ENCODE peak calls at places on chromosomes 12 and 14, in four cellular contexts. X is pancreas; I is CD8-positive, alpha-beta T cell; U is stimulated activated naive CD8-positive, alpha-beta T cell treated with anti-CD3 and anti-CD28 coated beads, Interleukin-15, amount 100 ng/mL, for 72 hours. N is an unnamed sample.

GRCh38 chr14:103392572-103392971 is 7.4 kb downstream of the MARK3 start:
- ATAC-seq in X (no peak), I (no peak), U (no peak), N (no peak)

GRCh38 chr12:53127169-53127568 is 23.9 kb downstream of the SOAT2 start:
- ATAC-seq in X (no peak), I (no peak), U (no peak), N (no peak)

GRCh38 chr14:101783260-101784016 is 21.9 kb downstream of the PPP2R5C start:
- ATAC-seq in X (no peak), I (no peak), U (no peak), N (no peak)

GRCh38 chr12:31353730-31354708 is 28.1 kb upstream of the SINHCAF start:
- ATAC-seq in X (peak), I (no peak), U (no peak), N (no peak)

GRCh38 chr12:52387859-52388258 is 2.4 kb upstream of the KRT84 start:
- ATAC-seq in X (no peak), I (no peak), U (no peak), N (no peak)

GRCh38 chr14:38964630-38965029 is 138.4 kb downstream of the SEC23A start:
- ATAC-seq in X (no peak), I (no peak), U (no peak), N (no peak)

GRCh38 chr14:82667006-82667405 is 1133.4 kb upstream of the SEL1L start:
- ATAC-seq in X (no peak), I (no peak), U (no peak), N (no peak)

GRCh38 chr12:92034858-92035401 is 110.7 kb downstream of the BTG1 start:
- ATAC-seq in X (peak), I (peak), U (peak), N (peak)

GRCh38 chr14:102297436-102298170 is 7.4 kb downstream of the MOK start:
- ATAC-seq in X (no peak), I (no peak), U (no peak), N (no peak)

GRCh38 chr14:90608281-90608680 is 207.9 kb downstream of the TTC7B start:
- ATAC-seq in X (no peak), I (no peak), U (no peak), N (peak)

GRCh38 chr12:2547273-2548044 is 247.3 kb upstream of the FKBP4 start:
- ATAC-seq in X (peak), I (no peak), U (no peak), N (no peak)

GRCh38 chr12:44930972-44931600 is 55.0 kb upstream of the NELL2 start:
- ATAC-seq in X (peak), I (peak), U (no peak), N (peak)

GRCh38 chr12:48001426-48002178 is 2.7 kb downstream of the COL2A1 start:
- ATAC-seq in X (peak), I (peak), U (peak), N (peak)

GRCh38 chr12:105300883-105301282 is 29.6 kb upstream of the C12orf75 start:
- ATAC-seq in X (no peak), I (no peak), U (no peak), N (no peak)

GRCh38 chr12:49902399-49903350 is 1.0 kb downstream of the FAIM2 start:
- ATAC-seq in X (no peak), I (no peak), U (no peak), N (no peak)

GRCh38 chr14:53147208-53147607 is 5.9 kb downstream of the DDHD1 start:
- ATAC-seq in X (no peak), I (no peak), U (no peak), N (no peak)

GRCh38 chr12:76108356-76108755 is 23.9 kb upstream of the NAP1L1 start:
- ATAC-seq in X (no peak), I (no peak), U (no peak), N (no peak)

GRCh38 chr14:54455363-54455762 is 14.2 kb upstream of the CNIH1 start:
- ATAC-seq in X (no peak), I (no peak), U (no peak), N (no peak)

GRCh38 chr12:54879579-54879978 is 25.3 kb downstream of the MUCL1 start:
- ATAC-seq in X (no peak), I (no peak), U (peak), N (peak)

GRCh38 chr14:97282644-97283403 is 485.6 kb downstream of the VRK1 start:
- ATAC-seq in X (no peak), I (no peak), U (no peak), N (peak)

GRCh38 chr12:57119294-57119693 is 8.1 kb upstream of the STAT6 start:
- ATAC-seq in X (no peak), I (no peak), U (no peak), N (no peak)

GRCh38 chr12:118356809-118357326 is 15.8 kb downstream of the TAOK3 start:
- ATAC-seq in X (peak), I (no peak), U (peak), N (peak)

GRCh38 chr12:55670213-55670730 is 33.6 kb downstream of the OR10P1 start:
- ATAC-seq in X (no peak), I (no peak), U (no peak), N (no peak)

GRCh38 chr14:69238883-69239282 is 21.1 kb upstream of the GALNT16 start:
- ATAC-seq in X (no peak), I (no peak), U (no peak), N (no peak)

GRCh38 chr12:10720974-10721565 is 2.1 kb downstream of the YBX3 start:
- ATAC-seq in X (no peak), I (no peak), U (no peak), N (no peak)

GRCh38 chr14:51554339-51554920 is 97.3 kb upstream of the FRMD6 start:
- ATAC-seq in X (no peak), I (no peak), U (no peak), N (no peak)

GRCh38 chr12:65082411-65082810 is 38.7 kb downstream of the WIF1 start:
- ATAC-seq in X (no peak), I (no peak), U (no peak), N (no peak)

GRCh38 chr14:100639280-100639679 is 52.1 kb upstream of the BEGAIN start:
- ATAC-seq in X (no peak), I (no peak), U (no peak), N (no peak)

GRCh38 chr14:23864856-23865255 is 88.7 kb upstream of the DHRS4 start:
- ATAC-seq in X (no peak), I (no peak), U (no peak), N (no peak)

GRCh38 chr12:89073027-89073398 is 279.3 kb downstream of the DUSP6 start:
- ATAC-seq in X (peak), I (no peak), U (peak), N (peak)

GRCh38 chr12:8709124-8709830 is 11.5 kb downstream of the RIMKLB start:
- ATAC-seq in X (peak), I (no peak), U (no peak), N (no peak)

GRCh38 chr14:95034806-95035205 is 122.5 kb downstream of the DICER1 start:
- ATAC-seq in X (no peak), I (no peak), U (no peak), N (no peak)

GRCh38 chr12:128818065-128819022 is 5.4 kb downstream of the SLC15A4 start:
- ATAC-seq in X (peak), I (no peak), U (no peak), N (no peak)

GRCh38 chr14:49934638-49935037 is 41.8 kb downstream of the ARF6 start:
- ATAC-seq in X (no peak), I (no peak), U (no peak), N (no peak)

GRCh38 chr12:32482226-32482625 is 82.9 kb downstream of the FGD4 start:
- ATAC-seq in X (peak), I (no peak), U (no peak), N (no peak)

GRCh38 chr14:22588419-22589095 is 467 bp downstream of the DAD1 start:
- ATAC-seq in X (no peak), I (no peak), U (peak), N (peak)

GRCh38 chr14:102902086-102902485 is 20.4 kb upstream of the AMN start:
- ATAC-seq in X (no peak), I (no peak), U (no peak), N (no peak)

GRCh38 chr12:104480826-104481457 is 24.2 kb downstream of the CHST11 start:
- ATAC-seq in X (peak), I (no peak), U (no peak), N (no peak)

GRCh38 chr14:38716871-38717270 is 386.2 kb downstream of the SEC23A start:
- ATAC-seq in X (peak), I (no peak), U (no peak), N (no peak)